ENCODE peak calls at places on chromosomes 12 and 14, in six cellular contexts. F, Q, U, T, H and K are unnamed samples.

GRCh38 chr12:109134186-109134917 is 18.0 kb downstream of the ACACB start:
- DNase-seq in F (peak), Q (no peak), U (no peak), T (peak), H (no peak), K (peak)

GRCh38 chr12:7557227-7557626 is 53.6 kb upstream of the CD163 start:
- DNase-seq in F (no peak), Q (no peak), U (no peak), T (no peak), H (no peak), K (no peak)

GRCh38 chr14:89025581-89026236 is 201.3 kb downstream of the TTC8 start:
- DNase-seq in F (peak), Q (no peak), U (no peak), T (peak), H (no peak), K (peak)

GRCh38 chr14:79278798-79279644 is 932.3 kb downstream of the DIO2 start:
- DNase-seq in F (peak), Q (peak), U (peak), T (peak), H (no peak), K (peak)

GRCh38 chr12:94286580-94287244 is 138.3 kb downstream of the PLXNC1 start:
- DNase-seq in F (no peak), Q (peak), U (peak), T (no peak), H (no peak), K (no peak)

GRCh38 chr12:110649341-110649847 is 35.5 kb downstream of the TCTN1 start:
- DNase-seq in F (peak), Q (no peak), U (no peak), T (no peak), H (no peak), K (no peak)

GRCh38 chr12:128671528-128672042 is 152.2 kb downstream of the SLC15A4 start:
- DNase-seq in F (no peak), Q (no peak), U (no peak), T (no peak), H (no peak), K (no peak)

GRCh38 chr12:84542289-84542688 is 370.3 kb downstream of the SLC6A15 start:
- DNase-seq in F (peak), Q (no peak), U (no peak), T (no peak), H (no peak), K (no peak)

GRCh38 chr12:116116650-116117424 is 160.7 kb downstream of the MED13L start:
- DNase-seq in F (no peak), Q (no peak), U (peak), T (no peak), H (no peak), K (no peak)

GRCh38 chr12:113230315-113231274 is 9.3 kb downstream of the TPCN1 start:
- DNase-seq in F (no peak), Q (no peak), U (no peak), T (no peak), H (no peak), K (no peak)

GRCh38 chr14:95871531-95871930 is 5.1 kb upstream of the TUNAR start:
- DNase-seq in F (no peak), Q (no peak), U (no peak), T (no peak), H (no peak), K (no peak)

GRCh38 chr12:110108309-110109036 is 15.7 kb upstream of the IFT81 start:
- DNase-seq in F (no peak), Q (no peak), U (no peak), T (no peak), H (no peak), K (no peak)

GRCh38 chr14:56632192-56632591 is 52.6 kb downstream of the TMEM260 start:
- DNase-seq in F (no peak), Q (no peak), U (no peak), T (no peak), H (no peak), K (no peak)

GRCh38 chr14:95398630-95399547 is 79.2 kb upstream of the CLMN start:
- DNase-seq in F (no peak), Q (no peak), U (no peak), T (no peak), H (no peak), K (no peak)

GRCh38 chr12:44696542-44696941 is 179.6 kb downstream of the NELL2 start:
- DNase-seq in F (no peak), Q (no peak), U (no peak), T (no peak), H (no peak), K (no peak)

GRCh38 chr14:54686219-54686870 is 119.4 kb downstream of the SAMD4A start:
- DNase-seq in F (peak), Q (peak), U (no peak), T (peak), H (no peak), K (peak)

GRCh38 chr14:69547701-69548348 is 26.8 kb downstream of the CCDC177 start:
- DNase-seq in F (no peak), Q (no peak), U (no peak), T (no peak), H (no peak), K (no peak)

GRCh38 chr12:50615534-50616296 is 110.9 kb downstream of the DIP2B start:
- DNase-seq in F (peak), Q (no peak), U (no peak), T (no peak), H (no peak), K (no peak)

GRCh38 chr12:109714141-109714912 is 702 bp downstream of the FAM222A start:
- DNase-seq in F (peak), Q (peak), U (peak), T (peak), H (no peak), K (peak)

GRCh38 chr12:131959137-131959536 is 9.4 kb downstream of the EP400 start:
- DNase-seq in F (no peak), Q (no peak), U (no peak), T (no peak), H (no peak), K (no peak)

GRCh38 chr12:51270067-51270846 is at the start of gene SMAGP:
- DNase-seq in F (peak), Q (peak), U (peak), T (peak), H (peak), K (peak)

GRCh38 chr14:101065696-101066694 is 162.5 kb upstream of the RTL1 start:
- DNase-seq in F (no peak), Q (no peak), U (no peak), T (peak), H (no peak), K (peak)

GRCh38 chr12:10291030-10291429 is 16.6 kb upstream of the KLRD1 start:
- DNase-seq in F (no peak), Q (no peak), U (no peak), T (no peak), H (no peak), K (no peak)

GRCh38 chr12:110937104-110937641 is 16.8 kb upstream of the MYL2 start:
- DNase-seq in F (peak), Q (peak), U (peak), T (peak), H (no peak), K (peak)

GRCh38 chr14:69696633-69697557 is 70.0 kb upstream of the SRSF5 start:
- DNase-seq in F (no peak), Q (no peak), U (peak), T (no peak), H (no peak), K (no peak)

GRCh38 chr12:121637231-121637914 is 11.0 kb downstream of the ORAI1 start:
- DNase-seq in F (no peak), Q (peak), U (no peak), T (no peak), H (no peak), K (no peak)

GRCh38 chr12:40946612-40947194 is 241.4 kb upstream of the PDZRN4 start:
- DNase-seq in F (peak), Q (no peak), U (peak), T (no peak), H (no peak), K (no peak)

GRCh38 chr12:131333621-131334440 is 377.1 kb upstream of the SFSWAP start:
- DNase-seq in F (no peak), Q (no peak), U (no peak), T (no peak), H (no peak), K (no peak)

GRCh38 chr14:72599579-72600470 is 294.1 kb downstream of the DPF3 start:
- DNase-seq in F (no peak), Q (no peak), U (no peak), T (no peak), H (no peak), K (no peak)

GRCh38 chr12:69388371-69388770 is 28.8 kb downstream of the YEATS4 start:
- DNase-seq in F (peak), Q (no peak), U (peak), T (no peak), H (no peak), K (no peak)

GRCh38 chr14:99067927-99068326 is 204.1 kb downstream of the BCL11B start:
- DNase-seq in F (no peak), Q (peak), U (no peak), T (no peak), H (no peak), K (no peak)

GRCh38 chr12:112167728-112168525 is 42.6 kb downstream of the TRAFD1 start:
- DNase-seq in F (no peak), Q (no peak), U (peak), T (no peak), H (no peak), K (no peak)

GRCh38 chr14:36057452-36058142 is 118.9 kb downstream of the PTCSC3 start:
- DNase-seq in F (no peak), Q (no peak), U (peak), T (no peak), H (no peak), K (no peak)

GRCh38 chr12:29287622-29288021 is 93.3 kb downstream of the ERGIC2 start:
- DNase-seq in F (no peak), Q (no peak), U (no peak), T (no peak), H (no peak), K (no peak)

GRCh38 chr12:1776139-1776975 is 44.0 kb upstream of the LRTM2 start:
- DNase-seq in F (peak), Q (no peak), U (no peak), T (no peak), H (peak), K (no peak)

GRCh38 chr12:14417717-14418116 is 52.2 kb downstream of the ATF7IP start:
- DNase-seq in F (peak), Q (peak), U (peak), T (peak), H (peak), K (peak)